ENCODE peak calls at places on chromosomes 6 and 20, in five cellular contexts. O, A, B, M and W are unnamed samples.

GRCh38 chr6:392441-393390 is 1.2 kb downstream of the IRF4 start:
- DNase-seq in O (no peak), A (peak; percentile 53), B (peak; percentile 77), M (no peak), W (peak; percentile 6)

GRCh38 chr6:167402195-167402686 is 77.4 kb downstream of the TTLL2 start:
- DNase-seq in O (no peak), A (no peak), B (peak; percentile 33), M (no peak), W (no peak)

GRCh38 chr6:4817551-4817950 is 41.3 kb downstream of the CDYL start:
- DNase-seq in O (no peak), A (no peak), B (no peak), M (no peak), W (no peak)

GRCh38 chr6:124226396-124226795 is 422.7 kb downstream of the NKAIN2 start:
- DNase-seq in O (no peak), A (no peak), B (no peak), M (no peak), W (peak; percentile 57)

GRCh38 chr6:26743157-26743821 is 83.7 kb upstream of the ZNF322 start:
- DNase-seq in O (no peak), A (no peak), B (peak; percentile 16), M (no peak), W (peak; percentile 38)

GRCh38 chr6:20706293-20707165 is 172.3 kb downstream of the CDKAL1 start:
- DNase-seq in O (no peak), A (no peak), B (no peak), M (no peak), W (peak; percentile 43)

GRCh38 chr6:106688177-106688951 is 59.0 kb downstream of the QRSL1 start:
- DNase-seq in O (no peak), A (no peak), B (no peak), M (no peak), W (no peak)

GRCh38 chr6:127118505-127119360 is at the start of gene RSPO3:
- DNase-seq in O (no peak), A (no peak), B (peak; percentile 75), M (no peak), W (peak; percentile 43)

GRCh38 chr6:15305496-15305895 is 59.6 kb downstream of the JARID2 start:
- DNase-seq in O (no peak), A (no peak), B (no peak), M (no peak), W (no peak)

GRCh38 chr20:37991506-37992302 is 41.6 kb downstream of the TTI1 start:
- DNase-seq in O (no peak), A (no peak), B (no peak), M (no peak), W (no peak)

GRCh38 chr20:57654363-57654997 is 34.3 kb upstream of the ZBP1 start:
- DNase-seq in O (no peak), A (peak; percentile 64), B (peak; percentile 73), M (no peak), W (peak; percentile 55)

GRCh38 chr20:17559338-17559737 is 10.5 kb upstream of the DSTN start:
- DNase-seq in O (no peak), A (no peak), B (no peak), M (no peak), W (no peak)

GRCh38 chr6:34157851-34158250 is 12.0 kb upstream of the GRM4 start:
- DNase-seq in O (no peak), A (no peak), B (peak; percentile 13), M (no peak), W (no peak)

GRCh38 chr20:58192567-58192966 is 35.9 kb downstream of the ANKRD60 start:
- DNase-seq in O (no peak), A (peak; percentile 52), B (no peak), M (no peak), W (no peak)

GRCh38 chr6:142523485-142523884 is 221.7 kb downstream of the ADGRG6 start:
- DNase-seq in O (no peak), A (no peak), B (no peak), M (no peak), W (peak; percentile 30)

GRCh38 chr6:154653853-154654252 is 79.4 kb upstream of the SCAF8 start:
- DNase-seq in O (no peak), A (no peak), B (no peak), M (no peak), W (peak; percentile 83)

GRCh38 chr6:162078126-162078525 is 649.4 kb downstream of the PRKN start:
- DNase-seq in O (no peak), A (no peak), B (no peak), M (no peak), W (no peak)

GRCh38 chr20:24672886-24673677 is 203.7 kb downstream of the SYNDIG1 start:
- DNase-seq in O (no peak), A (peak; percentile 11), B (peak; percentile 29), M (no peak), W (peak; percentile 95)

GRCh38 chr6:17583811-17584210 is 16.3 kb upstream of the FAM8A1 start:
- DNase-seq in O (no peak), A (no peak), B (no peak), M (no peak), W (peak; percentile 63)

GRCh38 chr6:95321106-95321505 is 256.2 kb upstream of the MANEA start:
- DNase-seq in O (no peak), A (no peak), B (no peak), M (no peak), W (peak; percentile 59)

GRCh38 chr6:21305827-21306469 is 287.6 kb upstream of the SOX4 start:
- DNase-seq in O (no peak), A (no peak), B (no peak), M (no peak), W (peak; percentile 93)

GRCh38 chr6:55011034-55011433 is 163.3 kb upstream of the HCRTR2 start:
- DNase-seq in O (no peak), A (no peak), B (no peak), M (no peak), W (no peak)

GRCh38 chr6:166957087-166957804 is 896 bp upstream of the RNASET2 start:
- DNase-seq in O (no peak), A (peak; percentile 59), B (peak; percentile 90), M (peak; percentile 67), W (no peak)

GRCh38 chr6:14743465-14744211 is 502.2 kb upstream of the JARID2 start:
- DNase-seq in O (no peak), A (peak; percentile 59), B (peak; percentile 82), M (no peak), W (peak; percentile 98)

GRCh38 chr6:158611600-158612041 is 32.9 kb downstream of the DYNLT1 start:
- DNase-seq in O (peak; percentile 10), A (no peak), B (no peak), M (no peak), W (no peak)

GRCh38 chr6:110897433-110897832 is 22.8 kb downstream of the AMD1 start:
- DNase-seq in O (no peak), A (no peak), B (no peak), M (no peak), W (no peak)

GRCh38 chr6:12118604-12119003 is 106.5 kb downstream of the HIVEP1 start:
- DNase-seq in O (no peak), A (no peak), B (no peak), M (no peak), W (no peak)
- H3K27ac ChIP-seq in O (no peak overlapping the region), A (no peak overlapping the region), B (no peak overlapping the region), M (no peak overlapping the region), W (no peak overlapping the region)

GRCh38 chr6:13537527-13537897 is 36.9 kb upstream of the SIRT5 start:
- DNase-seq in O (no peak), A (no peak), B (no peak), M (no peak), W (no peak)

GRCh38 chr6:13536796-13537526 is 37.4 kb upstream of the SIRT5 start:
- DNase-seq in O (no peak), A (no peak), B (no peak), M (no peak), W (no peak)

GRCh38 chr6:13534536-13534935 is 39.9 kb upstream of the SIRT5 start:
- DNase-seq in O (no peak), A (no peak), B (no peak), M (no peak), W (no peak)

GRCh38 chr6:13538084-13538483 is 36.3 kb upstream of the SIRT5 start:
- DNase-seq in O (no peak), A (no peak), B (no peak), M (no peak), W (peak; percentile 80)

GRCh38 chr6:13535306-13535705 is 39.1 kb upstream of the SIRT5 start:
- DNase-seq in O (no peak), A (no peak), B (no peak), M (no peak), W (peak; percentile 28)
- H3K27ac ChIP-seq in O (no peak overlapping the region), A (no peak overlapping the region), B (no peak overlapping the region), M (no peak overlapping the region), W (no peak overlapping the region)

DNA sequence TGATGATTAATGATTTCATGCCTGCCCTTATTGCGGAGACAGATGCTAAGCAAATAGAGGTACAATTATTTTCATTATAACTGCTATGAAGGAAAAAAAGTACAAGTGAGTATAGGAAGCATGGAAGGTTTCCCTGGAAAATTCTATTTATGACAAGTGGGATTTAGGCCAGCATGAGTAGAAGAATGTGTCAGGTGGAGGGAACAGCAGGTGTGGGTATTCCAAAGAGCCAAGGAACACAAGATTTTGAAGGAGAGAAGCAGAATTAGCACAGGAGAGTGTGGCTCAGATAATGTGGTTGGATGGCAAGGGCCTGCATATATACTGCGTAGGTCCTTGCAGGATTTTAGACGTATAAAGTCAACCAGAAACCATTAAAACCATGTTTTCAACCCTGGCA is 11.4 kb downstream of the PLCB1 start:
- DNase-seq in O (no peak), A (no peak), B (no peak), M (no peak), W (no peak)
- H3K27ac ChIP-seq in O (no peak overlapping the region), A (no peak overlapping the region), B (no peak overlapping the region), M (no peak overlapping the region), W (no peak overlapping the region)

GRCh38 chr20:51533291-51534172 is 9.0 kb downstream of the NFATC2 start:
- DNase-seq in O (no peak), A (no peak), B (no peak), M (no peak), W (no peak)
- H3K27ac ChIP-seq in O (peak overlapping the region; percentile 86), A (peak overlapping the region; percentile 72), B (no peak overlapping the region), M (peak overlapping the region; percentile 87), W (peak overlapping the region; percentile 46)

DNA sequence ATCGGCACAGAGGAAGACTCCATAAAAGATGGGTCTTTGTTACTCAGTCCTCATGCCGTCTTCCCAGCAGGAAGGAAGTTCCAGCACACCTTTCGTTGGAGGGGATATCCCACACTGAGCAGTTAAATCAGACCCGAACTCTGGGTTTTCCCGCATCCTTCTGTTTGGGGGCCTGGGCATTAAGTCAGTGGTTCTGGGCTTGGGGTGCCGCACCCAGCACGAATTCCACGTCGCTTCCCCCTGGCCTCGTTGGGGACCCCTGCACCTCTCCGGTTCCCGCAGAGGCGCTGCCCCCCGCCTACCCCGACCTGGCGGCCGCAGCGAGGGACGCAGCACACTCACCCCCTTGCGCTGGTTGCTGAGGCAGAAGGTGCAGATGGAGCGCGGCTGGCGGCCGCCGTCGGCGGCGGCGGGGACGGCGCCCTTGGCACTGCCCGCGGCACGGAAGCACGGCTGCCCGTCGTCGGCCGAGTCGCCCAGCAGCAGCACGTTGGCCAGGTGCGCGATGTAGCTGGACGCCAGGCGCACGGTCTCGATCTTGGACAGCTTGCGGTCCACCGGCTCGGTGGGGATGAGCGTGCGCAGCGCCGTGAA is 641 bp downstream of the TCF15 start:
- DNase-seq in O (no peak), A (no peak), B (no peak), M (no peak), W (no peak)
- H3K27ac ChIP-seq in O (no peak overlapping the region), A (no peak overlapping the region), B (no peak overlapping the region), M (peak overlapping the region; percentile 81), W (no peak overlapping the region)